ENCODE peak calls at places on chromosomes 1 and 21, in four cellular contexts. R is tibial nerve, J is adrenal gland, V is MCF 10A. L is an unnamed sample.
A peak's percentile ranks its signal among the peaks of the same experiment; 100 is the strongest.

GRCh38 chr1:21077085-21077484 is 99.6 kb downstream of the EIF4G3 start:
- DNase-seq in R (no peak), J (peak; percentile 43), V (peak; percentile 67), L (peak; percentile 69)

GRCh38 chr1:109732390-109732763 is 8.5 kb downstream of the GSTM3 start:
- DNase-seq in R (no peak), J (no peak), V (no peak), L (no peak)

GRCh38 chr1:195948123-195948895 is 659.9 kb downstream of the KCNT2 start:
- DNase-seq in R (no peak), J (no peak), V (no peak), L (no peak)

GRCh38 chr1:59396387-59396786 is 99.5 kb downstream of the FGGY start:
- DNase-seq in R (no peak), J (no peak), V (no peak), L (no peak)

GRCh38 chr21:39353295-39353694 is 4.4 kb upstream of the HMGN1 start:
- DNase-seq in R (no peak), J (no peak), V (no peak), L (no peak)

GRCh38 chr1:177301425-177302124 is 130.8 kb downstream of the BRINP2 start:
- DNase-seq in R (no peak), J (no peak), V (no peak), L (no peak)

GRCh38 chr1:23554481-23555224 is 4.6 kb downstream of the ID3 start:
- DNase-seq in R (peak; percentile 65), J (peak; percentile 82), V (peak; percentile 86), L (peak; percentile 89)

GRCh38 chr1:165152727-165153126 is 203.8 kb downstream of the LMX1A start:
- DNase-seq in R (no peak), J (no peak), V (peak; percentile 60), L (peak; percentile 23)

GRCh38 chr1:228845101-228845500 is 109.8 kb downstream of the RHOU start:
- DNase-seq in R (no peak), J (no peak), V (no peak), L (no peak)

GRCh38 chr21:30486180-30486579 is 1.1 kb downstream of the KRTAP19-2 start:
- DNase-seq in R (no peak), J (no peak), V (no peak), L (no peak)

GRCh38 chr1:193417420-193417819 is 231.0 kb upstream of the B3GALT2 start:
- DNase-seq in R (no peak), J (peak; percentile 62), V (peak; percentile 34), L (peak; percentile 35)

GRCh38 chr1:66563094-66563800 is 29.3 kb downstream of the SGIP1 start:
- DNase-seq in R (no peak), J (no peak), V (peak; percentile 70), L (peak; percentile 63)

GRCh38 chr1:24255226-24255625 is 63.9 kb upstream of the GRHL3 start:
- DNase-seq in R (no peak), J (no peak), V (no peak), L (no peak)

GRCh38 chr1:230568008-230568407 is 74.3 kb upstream of the COG2 start:
- DNase-seq in R (no peak), J (no peak), V (peak; percentile 70), L (peak; percentile 49)

GRCh38 chr1:220734571-220735326 is 13.4 kb upstream of the MTARC2 start:
- DNase-seq in R (no peak), J (no peak), V (peak; percentile 71), L (peak; percentile 67)

GRCh38 chr1:225710804-225711203 is 57.9 kb upstream of the ENAH start:
- DNase-seq in R (no peak), J (no peak), V (peak; percentile 97), L (peak; percentile 88)

GRCh38 chr21:42289926-42290325 is 25.3 kb downstream of the TFF3 start:
- DNase-seq in R (peak; percentile 73), J (peak; percentile 57), V (no peak), L (no peak)

GRCh38 chr1:218772575-218772974 is 401.1 kb upstream of the LYPLAL1 start:
- DNase-seq in R (no peak), J (no peak), V (peak; percentile 46), L (peak; percentile 67)

GRCh38 chr1:194105381-194105780 is 919.0 kb upstream of the B3GALT2 start:
- DNase-seq in R (no peak), J (no peak), V (no peak), L (no peak)

GRCh38 chr1:86750076-86750475 is 45.7 kb downstream of the SH3GLB1 start:
- DNase-seq in R (no peak), J (no peak), V (no peak), L (no peak)

GRCh38 chr1:221891708-221892107 is 149.8 kb upstream of the DUSP10 start:
- DNase-seq in R (peak; percentile 66), J (no peak), V (peak; percentile 90), L (peak; percentile 80)

GRCh38 chr21:36902793-36903192 is 63.7 kb downstream of the HLCS start:
- DNase-seq in R (no peak), J (no peak), V (no peak), L (peak; percentile 9)

GRCh38 chr1:72837781-72838180 is 555.4 kb upstream of the NEGR1 start:
- DNase-seq in R (no peak), J (no peak), V (peak; percentile 45), L (no peak)

GRCh38 chr1:99645199-99645598 is 714 bp upstream of the PALMD start:
- DNase-seq in R (peak; percentile 60), J (peak; percentile 87), V (peak; percentile 97), L (peak; percentile 91)

GRCh38 chr21:33111577-33111976 is 41.6 kb downstream of the OLIG1 start:
- DNase-seq in R (no peak), J (no peak), V (no peak), L (no peak)

GRCh38 chr1:43851561-43852338 is 81.9 kb upstream of the ARTN start:
- DNase-seq in R (no peak), J (no peak), V (no peak), L (no peak)

GRCh38 chr1:84401156-84401555 is 2.9 kb downstream of the DNASE2B start:
- DNase-seq in R (no peak), J (no peak), V (no peak), L (no peak)

GRCh38 chr1:113325039-113325438 is 65.3 kb upstream of the MAGI3 start:
- DNase-seq in R (no peak), J (no peak), V (peak; percentile 86), L (peak; percentile 85)

GRCh38 chr1:192887426-192887825 is 78.6 kb downstream of the RGS2 start:
- DNase-seq in R (no peak), J (no peak), V (no peak), L (no peak)

GRCh38 chr21:41611966-41612606 is 104.1 kb upstream of the TMPRSS2 start:
- DNase-seq in R (no peak), J (no peak), V (peak; percentile 80), L (peak; percentile 82)

GRCh38 chr1:55725378-55725777 is 510.2 kb upstream of the USP24 start:
- DNase-seq in R (no peak), J (no peak), V (peak; percentile 78), L (peak; percentile 83)

GRCh38 chr21:27570306-27570868 is 603.5 kb upstream of the ADAMTS5 start:
- DNase-seq in R (peak; percentile 69), J (peak; percentile 32), V (peak; percentile 83), L (peak; percentile 93)

GRCh38 chr1:152858062-152858461 is 1.7 kb upstream of the LCE7A start:
- DNase-seq in R (no peak), J (no peak), V (no peak), L (peak; percentile 53)

DNA sequence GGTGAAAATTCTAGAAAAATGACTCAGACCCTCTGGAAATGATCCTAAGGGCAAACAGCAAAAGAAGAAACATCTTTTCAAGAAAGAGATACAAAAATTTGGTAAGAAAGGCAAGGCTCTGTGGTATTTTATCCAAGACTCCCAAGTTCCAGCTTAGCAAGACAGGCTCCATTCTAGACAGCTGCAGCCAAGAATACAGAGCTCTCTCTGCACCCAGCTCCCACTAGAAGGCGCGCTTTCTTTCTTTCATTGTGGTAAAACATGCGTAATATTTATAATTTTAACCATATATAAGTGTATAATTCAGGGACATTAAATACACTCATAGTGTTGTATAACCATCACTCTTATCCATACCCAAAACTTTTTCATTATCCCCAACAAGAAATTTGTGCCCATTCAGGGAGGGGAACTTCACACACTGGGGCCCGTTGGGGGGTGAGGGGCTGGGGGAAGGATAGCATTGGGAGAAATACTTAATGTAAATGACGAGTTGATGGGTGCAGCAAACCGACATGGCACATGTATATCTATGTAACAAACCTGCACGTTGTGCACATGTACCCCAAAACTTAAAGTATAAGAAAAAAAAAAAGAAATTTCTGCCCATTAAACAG is 2.2 kb upstream of the HFM1 start:
- DNase-seq in R (no peak), J (no peak), V (peak; percentile 43), L (peak; percentile 25)
- TF ChIP-seq CTCF in R (no peak), J (no peak), V (peak; percentile 32), L (peak; percentile 44)

GRCh38 chr1:107895403-107896181 is 69.4 kb downstream of the VAV3 start:
- DNase-seq in R (no peak), J (no peak), V (no peak), L (no peak)

GRCh38 chr1:107899655-107900054 is 65.3 kb downstream of the VAV3 start:
- DNase-seq in R (no peak), J (no peak), V (peak; percentile 2), L (peak; percentile 17)

GRCh38 chr1:107900083-107900945 is 64.7 kb downstream of the VAV3 start:
- DNase-seq in R (no peak), J (no peak), V (no peak), L (no peak)

GRCh38 chr1:107896946-107897345 is 68.0 kb downstream of the VAV3 start:
- DNase-seq in R (no peak), J (no peak), V (no peak), L (no peak)

GRCh38 chr1:107897428-107898339 is 67.3 kb downstream of the VAV3 start:
- DNase-seq in R (no peak), J (no peak), V (no peak), L (no peak)
- TF ChIP-seq CTCF in R (no peak), J (no peak), V (no peak), L (no peak)

GRCh38 chr1:175433586-175434267 is 241.2 kb upstream of the KIAA0040 start:
- DNase-seq in R (no peak), J (no peak), V (no peak), L (no peak)

DNA sequence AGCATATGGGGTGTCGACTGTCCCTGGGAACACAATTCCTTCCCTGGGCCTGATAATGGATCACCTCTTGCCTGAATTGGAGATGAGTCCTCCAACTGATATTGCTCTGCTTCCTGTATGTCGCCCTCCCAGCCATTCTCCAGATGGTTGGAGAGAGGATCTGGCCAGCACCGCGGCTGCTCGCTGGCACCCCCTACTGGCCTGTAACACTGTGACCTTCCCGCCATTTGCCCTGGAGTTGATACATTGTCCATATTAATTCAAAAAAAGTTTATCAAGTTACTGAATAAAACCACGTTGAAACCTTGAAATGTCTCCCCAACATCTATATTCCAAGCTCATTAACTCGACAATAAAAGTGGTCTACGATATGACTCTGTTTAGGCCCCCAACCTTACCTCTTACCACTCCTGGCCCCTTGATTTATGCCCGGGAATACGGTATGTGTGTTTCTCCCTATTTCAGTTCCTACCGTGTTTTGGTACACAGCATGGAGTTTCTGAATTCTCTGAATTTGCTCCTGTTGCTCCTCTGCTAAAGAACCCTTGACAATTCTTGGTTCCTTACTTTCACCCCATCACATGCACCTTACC is 241.8 kb upstream of the KIAA0040 start:
- DNase-seq in R (no peak), J (no peak), V (peak; percentile 12), L (no peak)
- TF ChIP-seq CTCF in R (no peak), J (no peak), V (peak; percentile 37), L (no peak)

GRCh38 chr1:101291562-101292035 is 54.8 kb downstream of the S1PR1 start:
- DNase-seq in R (peak; percentile 56), J (no peak), V (peak; percentile 54), L (peak; percentile 42)

GRCh38 chr1:101290922-101291561 is 54.2 kb downstream of the S1PR1 start:
- DNase-seq in R (no peak), J (no peak), V (no peak), L (no peak)

GRCh38 chr1:101285922-101286568 is 49.2 kb downstream of the S1PR1 start:
- DNase-seq in R (no peak), J (no peak), V (no peak), L (peak; percentile 30)

GRCh38 chr1:101290119-101290921 is 53.5 kb downstream of the S1PR1 start:
- DNase-seq in R (no peak), J (no peak), V (no peak), L (no peak)

GRCh38 chr1:101288491-101288944 is 51.7 kb downstream of the S1PR1 start:
- DNase-seq in R (peak; percentile 82), J (peak; percentile 80), V (peak; percentile 87), L (peak; percentile 88)
- TF ChIP-seq CTCF in R (peak; percentile 86), J (peak; percentile 93), V (peak; percentile 85), L (peak; percentile 95)

L was measured in epithelial cell of esophagus.